ENCODE peak calls at places on chromosomes 2 and 18, in ten cellular contexts. One of them, this sample, is unnamed.

GRCh38 chr2:54274781-54275242 is 18.8 kb upstream of the TSPYL6 start:
- DNase-seq in upper lobe of right lung: no peak
- DNase-seq in CD8-positive, alpha-beta T cell: no peak
- DNase-seq in GM12865: no peak
- DNase-seq in colonic mucosa: no peak
- DNase-seq in endothelial cell: no peak
- DNase-seq in testis: no peak
- DNase-seq in GM20000: no peak
- DNase-seq in GM10248: no peak
- DNase-seq in cardiac fibroblast: peak
- DNase-seq in this sample: no peak

GRCh38 chr2:235554936-235555335 is 61.1 kb downstream of the AGAP1 start:
- DNase-seq in upper lobe of right lung: no peak
- DNase-seq in CD8-positive, alpha-beta T cell: no peak
- DNase-seq in GM12865: no peak
- DNase-seq in colonic mucosa: no peak
- DNase-seq in endothelial cell: no peak
- DNase-seq in testis: no peak
- DNase-seq in GM20000: no peak
- DNase-seq in GM10248: no peak
- DNase-seq in cardiac fibroblast: no peak
- DNase-seq in this sample: no peak

GRCh38 chr18:74082476-74083070 is 65.1 kb downstream of the FBXO15 start:
- DNase-seq in upper lobe of right lung: peak
- DNase-seq in CD8-positive, alpha-beta T cell: peak
- DNase-seq in GM12865: peak
- DNase-seq in colonic mucosa: peak
- DNase-seq in endothelial cell: peak
- DNase-seq in testis: peak
- DNase-seq in GM20000: peak
- DNase-seq in GM10248: peak
- DNase-seq in cardiac fibroblast: peak
- DNase-seq in this sample: peak

GRCh38 chr2:214104967-214105366 is 305.9 kb upstream of the VWC2L start:
- DNase-seq in upper lobe of right lung: no peak
- DNase-seq in CD8-positive, alpha-beta T cell: no peak
- DNase-seq in GM12865: no peak
- DNase-seq in colonic mucosa: no peak
- DNase-seq in endothelial cell: no peak
- DNase-seq in testis: no peak
- DNase-seq in GM20000: no peak
- DNase-seq in GM10248: no peak
- DNase-seq in cardiac fibroblast: no peak
- DNase-seq in this sample: no peak

GRCh38 chr18:11029021-11029420 is 120.3 kb downstream of the PIEZO2 start:
- DNase-seq in upper lobe of right lung: no peak
- DNase-seq in CD8-positive, alpha-beta T cell: no peak
- DNase-seq in GM12865: no peak
- DNase-seq in colonic mucosa: no peak
- DNase-seq in endothelial cell: no peak
- DNase-seq in testis: no peak
- DNase-seq in GM20000: no peak
- DNase-seq in GM10248: no peak
- DNase-seq in cardiac fibroblast: no peak
- DNase-seq in this sample: no peak

GRCh38 chr2:3145471-3146027 is 232.1 kb downstream of the EIPR1 start:
- DNase-seq in upper lobe of right lung: no peak
- DNase-seq in CD8-positive, alpha-beta T cell: no peak
- DNase-seq in GM12865: no peak
- DNase-seq in colonic mucosa: no peak
- DNase-seq in endothelial cell: no peak
- DNase-seq in testis: no peak
- DNase-seq in GM20000: no peak
- DNase-seq in GM10248: no peak
- DNase-seq in cardiac fibroblast: no peak
- DNase-seq in this sample: no peak

GRCh38 chr18:1062592-1062991 is 157.9 kb downstream of the ADCYAP1 start:
- DNase-seq in upper lobe of right lung: no peak
- DNase-seq in CD8-positive, alpha-beta T cell: no peak
- DNase-seq in GM12865: peak
- DNase-seq in colonic mucosa: no peak
- DNase-seq in endothelial cell: peak
- DNase-seq in testis: no peak
- DNase-seq in GM20000: no peak
- DNase-seq in GM10248: no peak
- DNase-seq in cardiac fibroblast: peak
- DNase-seq in this sample: no peak

GRCh38 chr2:223042704-223043118 is 9.3 kb upstream of the KCNE4 start:
- DNase-seq in upper lobe of right lung: no peak
- DNase-seq in CD8-positive, alpha-beta T cell: no peak
- DNase-seq in GM12865: no peak
- DNase-seq in colonic mucosa: no peak
- DNase-seq in endothelial cell: no peak
- DNase-seq in testis: no peak
- DNase-seq in GM20000: no peak
- DNase-seq in GM10248: no peak
- DNase-seq in cardiac fibroblast: no peak
- DNase-seq in this sample: no peak

GRCh38 chr2:156589381-156590079 is 153.4 kb downstream of the GPD2 start:
- DNase-seq in upper lobe of right lung: no peak
- DNase-seq in CD8-positive, alpha-beta T cell: no peak
- DNase-seq in GM12865: peak
- DNase-seq in colonic mucosa: no peak
- DNase-seq in endothelial cell: no peak
- DNase-seq in testis: peak
- DNase-seq in GM20000: peak
- DNase-seq in GM10248: peak
- DNase-seq in cardiac fibroblast: peak
- DNase-seq in this sample: no peak

GRCh38 chr18:46331316-46331715 is 227.1 kb downstream of the HAUS1 start:
- DNase-seq in upper lobe of right lung: no peak
- DNase-seq in CD8-positive, alpha-beta T cell: no peak
- DNase-seq in GM12865: no peak
- DNase-seq in colonic mucosa: no peak
- DNase-seq in endothelial cell: no peak
- DNase-seq in testis: no peak
- DNase-seq in GM20000: no peak
- DNase-seq in GM10248: no peak
- DNase-seq in cardiac fibroblast: no peak
- DNase-seq in this sample: no peak

GRCh38 chr2:28150211-28150879 is 242.3 kb upstream of the FOSL2 start:
- DNase-seq in upper lobe of right lung: no peak
- DNase-seq in CD8-positive, alpha-beta T cell: no peak
- DNase-seq in GM12865: no peak
- DNase-seq in colonic mucosa: no peak
- DNase-seq in endothelial cell: no peak
- DNase-seq in testis: peak
- DNase-seq in GM20000: no peak
- DNase-seq in GM10248: no peak
- DNase-seq in cardiac fibroblast: peak
- DNase-seq in this sample: no peak

GRCh38 chr2:25198209-25198525 is 29.8 kb upstream of the POMC start:
- DNase-seq in upper lobe of right lung: no peak
- DNase-seq in CD8-positive, alpha-beta T cell: no peak
- DNase-seq in GM12865: no peak
- DNase-seq in colonic mucosa: no peak
- DNase-seq in endothelial cell: no peak
- DNase-seq in testis: no peak
- DNase-seq in GM20000: no peak
- DNase-seq in GM10248: no peak
- DNase-seq in cardiac fibroblast: no peak
- DNase-seq in this sample: no peak

GRCh38 chr2:10278763-10279471 is 23.8 kb upstream of the HPCAL1 start:
- DNase-seq in upper lobe of right lung: peak
- DNase-seq in CD8-positive, alpha-beta T cell: no peak
- DNase-seq in GM12865: no peak
- DNase-seq in colonic mucosa: no peak
- DNase-seq in endothelial cell: no peak
- DNase-seq in testis: no peak
- DNase-seq in GM20000: no peak
- DNase-seq in GM10248: no peak
- DNase-seq in cardiac fibroblast: no peak
- DNase-seq in this sample: no peak

GRCh38 chr2:85514323-85514722 is 24.6 kb upstream of the MAT2A start:
- DNase-seq in upper lobe of right lung: no peak
- DNase-seq in CD8-positive, alpha-beta T cell: no peak
- DNase-seq in GM12865: no peak
- DNase-seq in colonic mucosa: no peak
- DNase-seq in endothelial cell: no peak
- DNase-seq in testis: no peak
- DNase-seq in GM20000: no peak
- DNase-seq in GM10248: no peak
- DNase-seq in cardiac fibroblast: no peak
- DNase-seq in this sample: no peak

GRCh38 chr2:101630224-101630949 is 67.1 kb upstream of the MAP4K4 start:
- DNase-seq in upper lobe of right lung: peak
- DNase-seq in CD8-positive, alpha-beta T cell: no peak
- DNase-seq in GM12865: no peak
- DNase-seq in colonic mucosa: no peak
- DNase-seq in endothelial cell: no peak
- DNase-seq in testis: no peak
- DNase-seq in GM20000: no peak
- DNase-seq in GM10248: no peak
- DNase-seq in cardiac fibroblast: no peak
- DNase-seq in this sample: no peak

GRCh38 chr18:9825571-9826073 is 60.2 kb upstream of the TXNDC2 start:
- DNase-seq in upper lobe of right lung: no peak
- DNase-seq in CD8-positive, alpha-beta T cell: no peak
- DNase-seq in GM12865: no peak
- DNase-seq in colonic mucosa: peak
- DNase-seq in endothelial cell: no peak
- DNase-seq in testis: no peak
- DNase-seq in GM20000: no peak
- DNase-seq in GM10248: no peak
- DNase-seq in cardiac fibroblast: peak
- DNase-seq in this sample: no peak

GRCh38 chr2:105076121-105076520 is 38.3 kb downstream of the MRPS9 start:
- DNase-seq in upper lobe of right lung: no peak
- DNase-seq in CD8-positive, alpha-beta T cell: no peak
- DNase-seq in GM12865: no peak
- DNase-seq in colonic mucosa: no peak
- DNase-seq in endothelial cell: no peak
- DNase-seq in testis: no peak
- DNase-seq in GM20000: no peak
- DNase-seq in GM10248: no peak
- DNase-seq in cardiac fibroblast: no peak
- DNase-seq in this sample: no peak
- TF ChIP-seq CTCF in upper lobe of right lung: no peak
- TF ChIP-seq CTCF in CD8-positive, alpha-beta T cell: no peak
- TF ChIP-seq CTCF in GM12865: no peak
- TF ChIP-seq CTCF in colonic mucosa: no peak
- TF ChIP-seq CTCF in endothelial cell: no peak
- TF ChIP-seq CTCF in testis: no peak
- TF ChIP-seq CTCF in GM20000: no peak
- TF ChIP-seq CTCF in GM10248: no peak
- TF ChIP-seq CTCF in cardiac fibroblast: no peak
- TF ChIP-seq CTCF in this sample: no peak

GRCh38 chr2:64175419-64176197 is 31.4 kb upstream of the PELI1 start:
- DNase-seq in upper lobe of right lung: no peak
- DNase-seq in CD8-positive, alpha-beta T cell: no peak
- DNase-seq in GM12865: no peak
- DNase-seq in colonic mucosa: no peak
- DNase-seq in endothelial cell: no peak
- DNase-seq in testis: no peak
- DNase-seq in GM20000: no peak
- DNase-seq in GM10248: no peak
- DNase-seq in cardiac fibroblast: no peak
- DNase-seq in this sample: no peak
- TF ChIP-seq CTCF in upper lobe of right lung: no peak
- TF ChIP-seq CTCF in CD8-positive, alpha-beta T cell: no peak
- TF ChIP-seq CTCF in GM12865: no peak
- TF ChIP-seq CTCF in colonic mucosa: no peak
- TF ChIP-seq CTCF in endothelial cell: no peak
- TF ChIP-seq CTCF in testis: no peak
- TF ChIP-seq CTCF in GM20000: no peak
- TF ChIP-seq CTCF in GM10248: no peak
- TF ChIP-seq CTCF in cardiac fibroblast: no peak
- TF ChIP-seq CTCF in this sample: no peak

DNA sequence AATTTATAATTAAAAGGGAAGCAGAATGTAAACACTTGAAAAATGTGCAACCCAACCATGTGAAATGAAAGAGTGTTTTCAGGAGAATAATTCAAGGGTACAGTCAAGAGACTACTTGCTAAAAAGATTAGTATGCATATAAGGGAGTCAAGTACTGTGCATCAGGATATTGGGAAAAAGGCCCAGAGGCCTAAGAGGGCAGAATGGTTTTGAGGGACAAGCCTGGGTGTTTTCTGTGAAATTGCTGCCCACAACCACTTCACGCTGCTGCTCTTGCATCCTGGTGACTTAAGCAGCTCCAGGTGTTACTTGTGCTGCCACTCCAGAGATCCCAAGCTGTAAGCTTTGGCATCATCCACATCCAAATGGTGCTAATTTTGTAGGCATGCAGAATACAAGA is 165.2 kb downstream of the AGPS start:
- DNase-seq in upper lobe of right lung: no peak
- DNase-seq in CD8-positive, alpha-beta T cell: no peak
- DNase-seq in GM12865: no peak
- DNase-seq in colonic mucosa: no peak
- DNase-seq in endothelial cell: no peak
- DNase-seq in testis: no peak
- DNase-seq in GM20000: no peak
- DNase-seq in GM10248: no peak
- DNase-seq in cardiac fibroblast: no peak
- DNase-seq in this sample: no peak
- TF ChIP-seq CTCF in upper lobe of right lung: no peak
- TF ChIP-seq CTCF in CD8-positive, alpha-beta T cell: no peak
- TF ChIP-seq CTCF in GM12865: no peak
- TF ChIP-seq CTCF in colonic mucosa: no peak
- TF ChIP-seq CTCF in endothelial cell: no peak
- TF ChIP-seq CTCF in testis: no peak
- TF ChIP-seq CTCF in GM20000: no peak
- TF ChIP-seq CTCF in GM10248: no peak
- TF ChIP-seq CTCF in cardiac fibroblast: no peak
- TF ChIP-seq CTCF in this sample: no peak

DNA sequence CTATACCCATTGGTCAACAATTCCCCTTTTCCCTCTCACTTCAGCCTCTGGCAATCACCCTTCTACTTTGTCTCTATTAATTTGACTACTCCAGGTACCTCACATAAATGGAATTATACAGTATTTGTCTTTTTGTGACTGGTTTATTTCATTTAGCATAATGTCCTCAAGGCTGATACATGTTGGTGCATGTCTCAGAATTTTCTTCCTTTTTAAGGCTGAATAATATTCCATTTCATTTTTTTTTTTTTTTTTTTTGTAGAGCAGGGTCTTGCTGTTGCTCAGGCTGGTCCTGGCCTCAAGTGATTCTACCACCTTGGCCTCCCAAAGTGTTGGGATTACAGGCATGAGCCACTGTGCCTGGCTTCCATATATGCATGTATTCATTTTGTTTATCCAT is 1.9 kb downstream of the FKBP7 start:
- DNase-seq in upper lobe of right lung: no peak
- DNase-seq in CD8-positive, alpha-beta T cell: no peak
- DNase-seq in GM12865: no peak
- DNase-seq in colonic mucosa: no peak
- DNase-seq in endothelial cell: no peak
- DNase-seq in testis: no peak
- DNase-seq in GM20000: no peak
- DNase-seq in GM10248: no peak
- DNase-seq in cardiac fibroblast: no peak
- DNase-seq in this sample: no peak
- TF ChIP-seq CTCF in upper lobe of right lung: no peak
- TF ChIP-seq CTCF in CD8-positive, alpha-beta T cell: no peak
- TF ChIP-seq CTCF in GM12865: no peak
- TF ChIP-seq CTCF in colonic mucosa: no peak
- TF ChIP-seq CTCF in endothelial cell: no peak
- TF ChIP-seq CTCF in testis: no peak
- TF ChIP-seq CTCF in GM20000: no peak
- TF ChIP-seq CTCF in GM10248: no peak
- TF ChIP-seq CTCF in cardiac fibroblast: no peak
- TF ChIP-seq CTCF in this sample: no peak

This sample was measured in neural crest cell.